ENCODE peak calls at places on chromosomes 1 and 21, in six cellular contexts. Y is H9, O is upper lobe of right lung, R is left ventricle myocardium inferior, J is fibroblast of lung, W is GM13976. I is an unnamed sample.

GRCh38 chr1:22611530-22611947 is 24.9 kb upstream of the C1QA start:
- DNase-seq in O (no peak), W (no peak), J (peak), Y (peak), R (peak), I (no peak)

GRCh38 chr21:29299046-29299905 is 554 bp downstream of the BACH1 start:
- DNase-seq in W (no peak), Y (no peak), R (peak), J (peak), O (peak), I (peak)

GRCh38 chr1:29633784-29634183 is 397.5 kb downstream of the PTPRU start:
- DNase-seq in Y (peak), R (no peak), O (no peak), J (peak), W (no peak), I (no peak)

GRCh38 chr1:92030701-92031107 is 919 bp downstream of the EPHX4 start:
- DNase-seq in O (no peak), J (peak), W (no peak), R (no peak), Y (no peak), I (no peak)

GRCh38 chr1:209491031-209491430 is 92.5 kb upstream of the CAMK1G start:
- DNase-seq in W (no peak), O (no peak), R (no peak), J (no peak), Y (no peak), I (no peak)

GRCh38 chr1:65493792-65494191 is 73.3 kb downstream of the LEPR start:
- DNase-seq in O (no peak), W (no peak), Y (no peak), J (peak), R (no peak), I (no peak)

GRCh38 chr21:19607983-19608668 is 1204.5 kb upstream of the TMPRSS15 start:
- DNase-seq in J (no peak), W (no peak), Y (no peak), O (no peak), R (no peak), I (no peak)

GRCh38 chr1:210505601-210506564 is 177.2 kb downstream of the HHAT start:
- DNase-seq in J (no peak), Y (no peak), W (no peak), O (no peak), R (no peak), I (no peak)

GRCh38 chr1:205247130-205247921 is 19.6 kb downstream of the TMCC2 start:
- DNase-seq in J (peak), O (peak), R (no peak), W (no peak), Y (no peak), I (peak)

GRCh38 chr21:37793660-37794059 is 122.6 kb downstream of the KCNJ6 start:
- DNase-seq in Y (no peak), R (no peak), O (no peak), W (no peak), J (peak), I (no peak)

GRCh38 chr1:81029266-81029665 is 771.5 kb upstream of the ADGRL2 start:
- DNase-seq in R (no peak), W (no peak), J (peak), O (no peak), Y (no peak), I (no peak)

GRCh38 chr1:118158918-118159317 is 26.1 kb downstream of the SPAG17 start:
- DNase-seq in J (peak), Y (no peak), O (no peak), W (no peak), R (no peak), I (no peak)

GRCh38 chr21:41349607-41350390 is 12.0 kb upstream of the MX2 start:
- DNase-seq in Y (no peak), O (no peak), R (no peak), W (peak), J (no peak), I (no peak)

GRCh38 chr1:53274541-53275185 is 36.3 kb upstream of the MAGOH start:
- DNase-seq in J (no peak), R (no peak), Y (no peak), W (no peak), O (no peak), I (no peak)

GRCh38 chr1:180503274-180503862 is 991 bp upstream of the ACBD6 start:
- DNase-seq in J (no peak), W (peak), R (no peak), O (no peak), Y (no peak), I (no peak)

GRCh38 chr1:26854953-26855352 is 8.0 kb upstream of the SFN start:
- DNase-seq in Y (no peak), J (no peak), R (no peak), O (no peak), W (no peak), I (no peak)

GRCh38 chr21:34534522-34534921 is 22.5 kb upstream of the KCNE1 start:
- DNase-seq in J (no peak), R (no peak), Y (no peak), O (no peak), W (peak), I (no peak)

GRCh38 chr1:150619576-150620509 is 9.6 kb downstream of the ENSA start:
- DNase-seq in J (peak), W (no peak), R (no peak), O (no peak), Y (no peak), I (peak)

GRCh38 chr1:18602533-18603211 is 28.0 kb upstream of the PAX7 start:
- DNase-seq in R (no peak), O (no peak), W (no peak), J (no peak), Y (no peak), I (no peak)

GRCh38 chr1:197799271-197799670 is 24.0 kb upstream of the DENND1B start:
- DNase-seq in O (no peak), W (no peak), J (peak), R (no peak), Y (peak), I (no peak)

GRCh38 chr1:94819945-94820746 is at the start of gene SLC44A3:
- DNase-seq in R (peak), J (peak), O (peak), Y (peak), W (peak), I (no peak)

GRCh38 chr1:160704250-160704649 is 7.4 kb downstream of the CD48 start:
- DNase-seq in O (no peak), J (no peak), Y (no peak), R (peak), W (no peak), I (peak)

GRCh38 chr1:167095368-167095767 is 1.5 kb downstream of the STYXL2 start:
- DNase-seq in Y (no peak), R (no peak), O (no peak), J (peak), W (no peak), I (no peak)

GRCh38 chr21:44983421-44984206 is 43.8 kb downstream of the SLX9 start:
- DNase-seq in O (no peak), W (no peak), Y (no peak), R (peak), J (no peak), I (no peak)

GRCh38 chr21:37436180-37436579 is 69.6 kb downstream of the DYRK1A start:
- DNase-seq in Y (no peak), W (no peak), O (no peak), J (no peak), R (no peak), I (peak)

GRCh38 chr1:73401666-73402065 is 796.3 kb downstream of the LRRIQ3 start:
- DNase-seq in J (no peak), O (no peak), R (no peak), W (no peak), Y (peak), I (no peak)
- TF ChIP-seq CTCF in J (no peak), O (no peak), R (no peak), W (no peak), Y (peak), I (no peak)

GRCh38 chr1:96995351-96995750 is 273.8 kb downstream of the PTBP2 start:
- DNase-seq in O (no peak), R (no peak), Y (no peak), W (no peak), J (no peak), I (no peak)

GRCh38 chr1:96998466-96998865 is 276.9 kb downstream of the PTBP2 start:
- DNase-seq in J (no peak), W (no peak), R (no peak), Y (no peak), O (no peak), I (no peak)

GRCh38 chr1:96999191-96999590 is 277.6 kb downstream of the PTBP2 start:
- DNase-seq in Y (no peak), O (no peak), R (no peak), W (no peak), J (no peak), I (no peak)

GRCh38 chr1:96992871-96993270 is 271.3 kb downstream of the PTBP2 start:
- DNase-seq in W (no peak), J (peak), Y (no peak), R (no peak), O (no peak), I (no peak)

DNA sequence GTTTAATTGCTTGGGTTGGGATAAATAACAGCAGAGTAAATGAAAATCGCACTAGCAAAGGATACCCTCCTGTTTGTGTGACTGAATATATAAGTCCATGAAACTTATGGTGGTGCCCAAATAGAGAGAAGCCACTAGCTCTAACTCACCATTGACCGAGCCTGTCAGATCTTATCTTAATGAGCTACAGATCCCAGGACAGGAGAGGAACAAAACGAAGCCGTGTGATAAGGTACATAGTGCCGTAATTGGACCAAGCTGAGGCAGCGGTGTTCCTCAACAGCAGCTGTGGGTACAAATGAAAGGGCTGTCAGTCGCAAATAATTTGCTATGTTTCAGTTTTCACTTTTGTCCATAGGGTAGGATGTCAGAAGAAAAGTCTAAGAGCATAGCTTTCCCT is 276.1 kb downstream of the PTBP2 start:
- DNase-seq in R (no peak), J (no peak), Y (no peak), O (no peak), W (no peak), I (no peak)
- TF ChIP-seq CTCF in R (no peak), J (no peak), Y (no peak), O (no peak), W (no peak), I (no peak)

GRCh38 chr1:241470361-241470760 is 49.2 kb downstream of the FH start:
- DNase-seq in O (no peak), W (no peak), Y (no peak), J (no peak), R (no peak), I (no peak)
- TF ChIP-seq CTCF in O (no peak), W (no peak), Y (no peak), J (no peak), R (no peak), I (no peak)

GRCh38 chr1:184340984-184341383 is 45.8 kb upstream of the C1orf21 start:
- DNase-seq in R (no peak), W (no peak), O (no peak), J (peak), Y (no peak), I (no peak)
- TF ChIP-seq CTCF in R (peak), W (no peak), O (peak), J (peak), Y (peak), I (peak)

GRCh38 chr1:84691139-84691783 is 1.0 kb upstream of the SSX2IP start:
- DNase-seq in J (no peak), Y (peak), W (peak), O (no peak), R (no peak), I (no peak)

GRCh38 chr1:84690397-84691138 is at the start of gene SSX2IP:
- DNase-seq in W (peak), R (peak), Y (peak), O (peak), J (peak), I (peak)

GRCh38 chr1:84687703-84688460 is 2.4 kb downstream of the SSX2IP start:
- DNase-seq in J (no peak), R (no peak), O (no peak), W (no peak), Y (no peak), I (no peak)

GRCh38 chr1:84688461-84689061 is 1.7 kb downstream of the SSX2IP start:
- DNase-seq in Y (no peak), W (no peak), R (no peak), J (no peak), O (no peak), I (no peak)

GRCh38 chr1:84689514-84690396 is 506 bp downstream of the SSX2IP start:
- DNase-seq in J (peak), Y (peak), W (no peak), R (peak), O (no peak), I (peak)
- TF ChIP-seq CTCF in J (peak), Y (peak), W (peak), R (peak), O (peak), I (no peak)

DNA sequence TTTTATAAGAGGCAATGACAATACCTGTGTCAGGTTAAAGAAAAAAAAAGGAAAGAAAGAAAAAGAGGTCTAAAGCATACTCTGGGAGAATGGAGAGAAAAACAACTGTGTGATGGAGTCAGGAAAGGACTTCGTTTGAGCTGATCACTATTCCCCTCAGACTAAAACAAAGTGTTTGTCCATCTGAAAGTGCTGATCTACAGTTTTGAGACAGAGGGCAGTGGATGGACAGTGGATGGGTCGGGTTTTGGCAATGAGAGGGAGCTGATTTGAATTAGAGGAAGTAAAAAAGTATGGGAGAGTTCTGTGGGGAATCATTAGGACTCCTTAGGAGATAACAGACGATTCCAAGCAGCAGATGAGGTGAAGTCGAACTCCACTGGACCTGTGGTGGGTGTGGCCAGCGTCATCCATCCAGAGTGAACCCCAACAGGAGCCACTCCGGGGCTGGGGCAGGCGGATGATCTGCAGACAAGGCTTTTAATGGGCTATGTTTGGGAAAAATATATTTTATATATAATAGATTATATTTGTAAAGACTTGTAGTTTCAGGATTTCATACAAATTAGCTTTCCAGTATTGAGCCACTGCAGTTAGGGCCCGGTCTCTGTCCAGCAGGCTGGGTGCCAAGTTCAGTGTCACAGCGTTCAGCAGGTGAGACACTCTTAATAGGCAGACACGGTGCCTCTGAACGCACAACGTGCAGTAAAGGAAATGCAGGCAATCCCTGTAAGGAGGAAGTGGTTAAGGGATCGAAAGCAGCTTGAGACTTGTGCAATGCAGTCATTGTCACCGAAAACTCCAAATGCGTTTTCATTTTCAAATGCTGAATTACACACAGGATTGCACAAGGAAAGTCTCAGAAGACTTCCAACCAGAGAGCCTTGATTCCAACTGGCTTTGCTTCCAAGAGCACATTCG is 62.1 kb downstream of the PTGS2 start:
- DNase-seq in W (peak), O (peak), J (peak), Y (no peak), R (peak), I (peak)
- TF ChIP-seq CTCF in W (no peak), O (no peak), J (no peak), Y (no peak), R (no peak), I (no peak)

DNA sequence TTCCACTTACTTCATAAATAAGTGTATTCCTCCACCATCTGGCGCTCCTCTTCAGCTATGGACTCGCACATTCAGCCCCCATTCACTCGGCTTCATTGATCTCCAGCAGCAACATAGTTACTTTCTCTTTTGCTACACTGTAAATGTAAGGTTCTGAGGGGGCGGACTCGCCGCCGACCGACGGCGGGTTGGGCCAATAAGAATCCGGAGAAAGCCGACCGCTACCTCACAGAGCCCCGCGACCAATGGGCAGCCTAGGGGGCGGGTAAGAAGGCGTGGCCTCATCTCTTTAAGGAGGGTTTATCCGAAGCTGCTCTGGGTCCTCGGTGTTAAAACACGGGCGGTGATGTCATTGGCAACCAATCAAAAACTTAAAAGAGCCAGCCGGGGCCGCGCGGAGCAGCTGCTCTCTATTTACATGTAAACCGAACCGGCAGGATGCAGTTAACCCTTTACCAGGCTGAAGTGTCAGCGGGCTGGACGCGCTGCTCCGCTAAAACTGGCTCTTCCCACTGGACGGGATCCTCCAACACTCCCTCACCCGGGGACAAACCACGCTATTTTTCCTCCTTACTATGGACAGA is at the start of gene DUSP10:
- DNase-seq in R (peak), O (peak), Y (peak), W (peak), J (peak), I (peak)
- TF ChIP-seq CTCF in R (no peak), O (no peak), Y (no peak), W (no peak), J (no peak), I (peak)

GRCh38 chr1:212721388-212722247 is 22.0 kb upstream of the BATF3 start:
- DNase-seq in R (no peak), Y (no peak), J (peak), W (no peak), O (no peak), I (no peak)

GRCh38 chr1:212719633-212720032 is 20.0 kb upstream of the BATF3 start:
- DNase-seq in J (no peak), O (no peak), Y (no peak), R (no peak), W (no peak), I (no peak)

GRCh38 chr1:212722270-212722945 is 22.8 kb upstream of the BATF3 start:
- DNase-seq in O (no peak), R (no peak), J (no peak), Y (no peak), W (no peak), I (no peak)

GRCh38 chr1:212713465-212714136 is 14.0 kb upstream of the BATF3 start:
- DNase-seq in J (no peak), O (no peak), R (no peak), Y (no peak), W (no peak), I (no peak)

GRCh38 chr1:212718499-212718898 is 18.9 kb upstream of the BATF3 start:
- DNase-seq in Y (no peak), J (peak), O (no peak), R (no peak), W (no peak), I (no peak)
- TF ChIP-seq CTCF in Y (peak), J (peak), O (no peak), R (peak), W (no peak), I (no peak)

DNA sequence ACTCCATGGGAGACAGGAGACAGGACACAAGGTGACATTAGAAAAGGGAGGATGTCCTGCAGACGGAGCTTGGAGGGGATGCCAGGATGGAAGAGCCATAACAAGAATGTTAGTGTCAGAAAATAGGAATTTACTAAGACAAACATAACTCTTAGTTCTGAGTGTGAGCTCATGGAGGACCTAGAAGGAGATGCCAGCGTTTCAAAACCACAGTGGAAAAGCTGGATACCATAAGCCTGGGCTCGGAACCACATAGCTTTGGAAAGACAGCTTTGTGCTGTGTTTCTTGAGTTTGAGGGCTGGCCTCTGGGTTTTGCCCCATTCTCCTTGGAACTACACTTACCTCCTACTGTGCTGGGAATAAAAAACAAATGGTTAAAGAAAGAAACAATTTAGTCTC is 128.4 kb downstream of the S1PR1 start:
- DNase-seq in W (no peak), J (no peak), R (no peak), Y (no peak), O (no peak), I (no peak)
- TF ChIP-seq CTCF in W (no peak), J (no peak), R (no peak), Y (no peak), O (no peak), I (no peak)

GRCh38 chr21:25507522-25507921 is 99.8 kb downstream of the MRPL39 start:
- DNase-seq in R (no peak), J (no peak), W (no peak), O (no peak), Y (no peak), I (no peak)
- TF ChIP-seq CTCF in R (no peak), J (no peak), W (peak), O (no peak), Y (peak), I (no peak)

I was measured in gastrocnemius medialis.